ENCODE peak calls at places on chromosomes 1 and 21, in seven cellular contexts. N, L, D, P, I, C and V are unnamed samples.

GRCh38 chr1:225928186-225929175 is 4.4 kb upstream of the PYCR2 start:
- DNase-seq in N (no peak), L (no peak), D (no peak), P (no peak), I (no peak), C (no peak), V (no peak)

GRCh38 chr1:162328507-162328906 is 48.1 kb downstream of the SPATA46 start:
- DNase-seq in N (no peak), L (no peak), D (no peak), P (no peak), I (no peak), C (no peak), V (no peak)

GRCh38 chr1:45200906-45201500 is 5.4 kb downstream of the ZSWIM5 start:
- DNase-seq in N (peak; percentile 28), L (no peak), D (no peak), P (no peak), I (no peak), C (no peak), V (no peak)

GRCh38 chr1:17565551-17565971 is 26.1 kb downstream of the ARHGEF10L start:
- DNase-seq in N (peak; percentile 73), L (peak; percentile 54), D (no peak), P (peak; percentile 22), I (no peak), C (no peak), V (no peak)

GRCh38 chr1:14787604-14788003 is 189.1 kb downstream of the KAZN start:
- DNase-seq in N (peak; percentile 41), L (no peak), D (no peak), P (no peak), I (no peak), C (no peak), V (no peak)

GRCh38 chr21:19712441-19712840 is 1285.8 kb upstream of the NCAM2 start:
- DNase-seq in N (no peak), L (no peak), D (no peak), P (no peak), I (no peak), C (no peak), V (no peak)

GRCh38 chr1:40132383-40133121 is 28.6 kb upstream of the RLF start:
- DNase-seq in N (peak; percentile 7), L (no peak), D (no peak), P (no peak), I (no peak), C (no peak), V (no peak)

GRCh38 chr1:29197590-29197924 is 15.9 kb upstream of the SRSF4 start:
- DNase-seq in N (peak; percentile 80), L (peak; percentile 54), D (peak; percentile 45), P (peak; percentile 87), I (no peak), C (peak; percentile 62), V (no peak)

GRCh38 chr1:212949771-212950170 is 570 bp upstream of the VASH2 start:
- DNase-seq in N (no peak), L (no peak), D (no peak), P (no peak), I (no peak), C (no peak), V (no peak)

GRCh38 chr1:194117582-194117981 is 931.2 kb upstream of the B3GALT2 start:
- DNase-seq in N (peak; percentile 86), L (peak; percentile 39), D (no peak), P (no peak), I (no peak), C (no peak), V (no peak)

GRCh38 chr1:181043025-181043880 is 9.5 kb downstream of the MR1 start:
- DNase-seq in N (peak; percentile 32), L (no peak), D (no peak), P (no peak), I (no peak), C (peak; percentile 43), V (no peak)

GRCh38 chr1:184255560-184255959 is 131.3 kb upstream of the C1orf21 start:
- DNase-seq in N (peak; percentile 23), L (no peak), D (no peak), P (no peak), I (no peak), C (no peak), V (no peak)
- H3K27ac ChIP-seq in N (no peak overlapping the region), L (no peak overlapping the region), D (no peak overlapping the region), P (no peak overlapping the region), I (no peak overlapping the region), C (no peak overlapping the region), V (no peak overlapping the region)

DNA sequence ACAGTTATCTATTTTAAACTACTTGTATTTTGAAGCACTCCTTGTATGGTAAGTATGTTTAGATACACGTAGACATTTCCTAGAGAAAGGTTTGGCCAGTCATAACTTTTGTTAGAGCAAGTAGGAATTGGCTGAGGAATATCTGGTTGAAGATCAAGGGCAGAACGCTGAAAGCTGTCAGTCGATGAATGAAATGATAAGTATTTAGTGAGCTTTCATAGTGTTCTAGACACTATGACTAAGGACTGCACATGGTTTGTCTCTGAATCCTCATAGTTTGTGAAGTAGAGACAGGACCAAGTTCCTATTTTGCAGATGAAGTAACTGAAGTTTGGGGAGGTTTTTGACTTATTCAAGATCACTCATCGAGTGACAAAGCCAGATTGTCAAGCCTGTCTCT is 4.7 kb downstream of the ELOA start:
- DNase-seq in N (no peak), L (no peak), D (no peak), P (no peak), I (no peak), C (no peak), V (no peak)
- H3K4me1 ChIP-seq in N (peaks cover 9% of the 10 kb centered on the region), L (peaks cover 7% of the 10 kb centered on the region), D (peaks cover 16% of the 10 kb centered on the region), P (peaks cover 13% of the 10 kb centered on the region), I (peaks cover 47% of the 10 kb centered on the region), C (no peaks in the 10 kb centered on the region), V (peaks cover 48% of the 10 kb centered on the region)

GRCh38 chr1:48776400-48777218 is at the start of gene BEND5:
- DNase-seq in N (peak; percentile 87), L (peak; percentile 91), D (no peak), P (peak; percentile 82), I (peak; percentile 92), C (peak; percentile 23), V (no peak)
- H3K4me3 ChIP-seq in N (peak within 1 kb of the TSS; percentile 95), L (peak within 1 kb of the TSS; percentile 97), D (no peak within 1 kb of the TSS), P (peak within 1 kb of the TSS; percentile 76), I (peak within 1 kb of the TSS; percentile 67), C (peak within 1 kb of the TSS; percentile 49), V (peak within 1 kb of the TSS; percentile 73)

GRCh38 chr1:55669308-55669707 is 454.1 kb upstream of the USP24 start:
- DNase-seq in N (no peak), L (no peak), D (no peak), P (no peak), I (no peak), C (peak; percentile 72), V (no peak)
- H3K27ac ChIP-seq in N (no peak overlapping the region), L (no peak overlapping the region), D (no peak overlapping the region), P (no peak overlapping the region), I (peak overlapping the region; percentile 61), C (peak overlapping the region; percentile 44), V (no peak overlapping the region)